ENCODE peak calls at places on chromosomes 16 and 17, in ten cellular contexts. Z is tibial nerve, N is epithelial cell of esophagus, Y is BE2C, I is cardiac fibroblast, T is uterus, A is HL-60, J is Caco-2, H is sigmoid colon, B is fibroblast of lung. O is an unnamed sample.

GRCh38 chr17:58105093-58105492 is 21.9 kb downstream of the DYNLL2 start:
- DNase-seq in B (no peak), H (no peak), I (no peak), A (no peak), Y (no peak), T (no peak), Z (no peak), J (no peak), N (no peak), O (no peak)

GRCh38 chr16:11066231-11066870 is 122.0 kb downstream of the CLEC16A start:
- DNase-seq in J (no peak), Z (no peak), I (no peak), H (peak), Y (no peak), B (no peak), N (no peak), A (peak), T (no peak), O (no peak)

GRCh38 chr17:51351890-51352289 is 91.5 kb downstream of the UTP18 start:
- DNase-seq in B (peak), N (no peak), J (no peak), A (no peak), Y (no peak), T (no peak), Z (no peak), I (peak), H (no peak), O (peak)

GRCh38 chr16:3158498-3159314 is 23.9 kb downstream of the ZNF213 start:
- DNase-seq in N (peak), I (peak), H (peak), Z (peak), B (peak), T (peak), Y (peak), J (peak), A (peak), O (no peak)

GRCh38 chr17:73231363-73231762 is 30.3 kb downstream of the CPSF4L start:
- DNase-seq in H (no peak), T (no peak), I (peak), N (no peak), Y (no peak), J (peak), B (peak), A (peak), Z (no peak), O (no peak)

GRCh38 chr17:42378597-42379594 is 9.3 kb downstream of the STAT3 start:
- DNase-seq in I (peak), T (no peak), B (peak), H (peak), Z (no peak), J (no peak), N (peak), Y (no peak), A (peak), O (no peak)

GRCh38 chr17:18182978-18183333 is 672 bp upstream of the ALKBH5 start:
- DNase-seq in I (peak), B (peak), J (peak), Z (peak), H (peak), T (peak), Y (peak), A (peak), N (peak), O (no peak)

GRCh38 chr16:81473066-81473488 is 28.5 kb downstream of the CMIP start:
- DNase-seq in B (no peak), A (no peak), Z (no peak), I (no peak), H (no peak), J (no peak), T (no peak), Y (no peak), N (no peak), O (no peak)

GRCh38 chr16:21277927-21278706 is at the start of gene CRYM:
- DNase-seq in I (peak), A (peak), J (peak), Y (peak), B (no peak), N (peak), H (peak), T (peak), Z (no peak), O (no peak)

GRCh38 chr17:58591455-58591854 is 77.0 kb upstream of the MTMR4 start:
- DNase-seq in J (no peak), T (no peak), A (no peak), N (no peak), I (no peak), Y (no peak), H (no peak), B (no peak), Z (no peak), O (no peak)

GRCh38 chr17:78674595-78675315 is 97.6 kb upstream of the DNAH17 start:
- DNase-seq in Z (no peak), B (no peak), H (no peak), J (no peak), T (no peak), N (no peak), A (no peak), Y (no peak), I (no peak), O (no peak)

GRCh38 chr16:85621698-85622433 is 8.7 kb downstream of the GSE1 start:
- DNase-seq in Y (no peak), Z (no peak), A (no peak), N (peak), H (no peak), I (no peak), T (no peak), B (no peak), J (peak), O (peak)

GRCh38 chr17:83053779-83054451 is 25.5 kb upstream of the METRNL start:
- DNase-seq in A (peak), Z (peak), B (no peak), I (no peak), H (peak), Y (no peak), J (no peak), T (peak), N (no peak), O (no peak)

GRCh38 chr17:43467981-43468541 is 15.7 kb upstream of the DHX8 start:
- DNase-seq in H (peak), I (peak), J (no peak), T (peak), A (no peak), Z (no peak), N (peak), B (peak), Y (no peak), O (no peak)

GRCh38 chr17:38912221-38912813 is 13.1 kb upstream of the LASP1NB start:
- DNase-seq in I (peak), T (peak), N (no peak), B (no peak), A (no peak), Y (peak), H (peak), J (no peak), Z (peak), O (peak)

GRCh38 chr16:2842340-2843000 is 12.4 kb downstream of the ZG16B start:
- DNase-seq in Y (peak), B (peak), H (peak), J (no peak), I (peak), T (no peak), A (peak), Z (no peak), N (no peak), O (no peak)

GRCh38 chr16:15993128-15993527 is 43.7 kb downstream of the ABCC1 start:
- DNase-seq in A (no peak), I (no peak), T (no peak), N (no peak), J (no peak), Z (no peak), Y (no peak), H (no peak), B (no peak), O (no peak)

GRCh38 chr16:35798885-35799426 is 2339.5 kb downstream of the TP53TG3F start:
- DNase-seq in I (no peak), H (no peak), A (no peak), J (no peak), N (no peak), Z (no peak), T (no peak), Y (peak), B (no peak), O (peak)

GRCh38 chr17:71649986-71650385 is 470.8 kb upstream of the SOX9 start:
- DNase-seq in B (peak), A (no peak), J (no peak), Z (no peak), N (no peak), H (no peak), Y (no peak), I (no peak), T (no peak), O (no peak)

GRCh38 chr17:75847595-75848522 is 3.7 kb upstream of the UNC13D start:
- DNase-seq in B (no peak), J (no peak), A (no peak), I (no peak), Z (no peak), N (no peak), T (no peak), H (peak), Y (no peak), O (no peak)
- H3K4me3 ChIP-seq in B (no peak), J (no peak), A (no peak), I (no peak), Z (no peak), N (no peak), T (no peak), H (no peak), Y (no peak), O (no peak)

GRCh38 chr16:87679593-87680271 is 77.4 kb downstream of the JPH3 start:
- DNase-seq in Y (no peak), J (no peak), T (no peak), B (no peak), H (no peak), I (no peak), A (no peak), Z (no peak), N (no peak), O (no peak)

GRCh38 chr16:87682852-87683399 is 80.6 kb downstream of the JPH3 start:
- DNase-seq in A (no peak), I (no peak), Y (no peak), H (no peak), N (no peak), B (no peak), J (no peak), Z (no peak), T (no peak), O (no peak)

GRCh38 chr16:87684106-87684677 is 81.6 kb downstream of the KLHDC4 start:
- DNase-seq in Z (no peak), B (no peak), H (no peak), Y (no peak), A (no peak), N (no peak), T (no peak), J (no peak), I (no peak), O (no peak)

GRCh38 chr16:87680272-87680644 is 78.0 kb downstream of the JPH3 start:
- DNase-seq in I (no peak), J (no peak), Y (no peak), T (no peak), A (no peak), Z (no peak), N (no peak), B (no peak), H (no peak), O (no peak)

GRCh38 chr16:87681990-87682570 is 79.8 kb downstream of the JPH3 start:
- DNase-seq in T (no peak), I (peak), J (peak), A (no peak), N (peak), Z (no peak), H (no peak), B (peak), Y (no peak), O (no peak)
- TF ChIP-seq CTCF in T (no peak), I (peak), J (peak), A (no peak), N (peak), Z (no peak), H (no peak), B (peak), Y (peak), O (peak)

DNA sequence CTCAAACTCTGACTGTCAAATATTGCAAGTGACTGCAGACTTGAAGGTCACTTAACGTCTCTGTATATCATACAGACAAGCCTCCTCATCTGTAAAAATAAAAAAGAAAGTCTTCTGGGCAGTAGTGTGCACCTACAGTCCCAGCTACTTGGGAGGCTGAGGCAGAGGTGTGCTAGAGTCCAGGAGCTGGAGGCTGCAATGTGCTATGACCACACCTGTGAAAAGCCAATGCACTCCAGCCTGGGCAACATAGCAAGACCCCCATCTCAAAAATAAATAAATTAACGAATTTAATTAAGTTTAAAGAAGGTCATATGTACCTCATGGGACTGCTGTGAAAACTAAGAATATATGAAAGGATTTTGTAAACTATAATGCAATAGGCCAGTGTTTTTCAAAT is 35.0 kb upstream of the C17orf78 start:
- DNase-seq in A (no peak), J (no peak), H (no peak), I (no peak), Y (no peak), B (no peak), N (no peak), Z (no peak), T (no peak), O (no peak)
- H3K4me3 ChIP-seq in A (no peak), J (no peak), H (no peak), I (no peak), Y (no peak), B (no peak), N (no peak), Z (no peak), T (no peak), O (no peak)

DNA sequence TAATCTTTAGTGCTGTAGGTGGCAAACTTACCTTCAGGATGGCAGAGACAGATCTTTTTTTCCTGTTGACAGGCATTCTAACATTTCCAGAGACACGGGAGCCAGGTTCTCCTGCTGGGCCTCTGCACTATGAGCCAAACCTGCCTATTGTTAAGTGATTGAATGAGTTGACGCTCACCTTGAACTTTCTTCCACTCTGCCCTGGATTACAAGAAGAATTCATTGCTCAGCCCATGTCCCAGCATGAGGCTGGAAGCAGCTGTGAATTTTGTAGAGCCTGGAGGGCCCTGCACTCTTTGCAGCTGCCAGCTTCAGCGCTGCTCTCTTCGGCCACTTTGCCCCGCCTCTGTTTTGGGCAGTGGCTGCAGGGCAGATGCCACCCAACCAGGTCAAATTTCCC is 9.4 kb upstream of the SLC7A5 start:
- DNase-seq in B (no peak), A (no peak), N (no peak), J (no peak), T (no peak), H (no peak), Y (no peak), I (no peak), Z (no peak), O (no peak)
- TF ChIP-seq CTCF in B (no peak), A (no peak), N (no peak), J (no peak), T (no peak), H (no peak), Y (no peak), I (no peak), Z (no peak), O (no peak)

DNA sequence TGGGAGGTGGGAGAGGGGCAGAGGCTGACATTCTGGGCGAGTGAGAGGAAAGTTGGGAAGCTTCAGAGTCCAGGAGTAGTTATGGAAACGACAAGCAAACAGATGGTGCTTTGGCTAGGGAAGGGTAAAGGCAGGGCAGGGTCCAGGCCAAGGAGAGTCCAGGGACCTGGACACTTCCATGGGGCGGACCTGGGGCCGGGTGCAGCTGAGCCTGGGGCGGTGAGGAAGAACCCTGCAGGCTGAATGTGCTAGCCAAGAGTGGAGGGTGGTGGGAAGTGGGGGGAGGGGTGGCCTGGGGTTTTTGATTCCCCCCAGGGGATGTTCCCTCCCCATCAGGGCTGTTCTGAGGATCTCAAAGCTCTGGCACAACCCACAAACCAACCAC is 2.6 kb downstream of the PPP1R9B start:
- DNase-seq in J (peak), B (no peak), I (peak), Z (no peak), T (no peak), Y (no peak), H (no peak), N (no peak), A (no peak), O (no peak)
- H3K4me3 ChIP-seq in J (peak), B (peak), I (peak), Z (peak), T (peak), Y (peak), H (peak), N (peak), A (peak), O (peak)